ENCODE peak calls at places on chromosomes 6 and 20, in six cellular contexts. One of them, this sample, is unnamed.

GRCh38 chr6:32982702-32983492 is 14.5 kb downstream of the BRD2 start:
- ATAC-seq in GM12878: peak; percentile 3
- ATAC-seq in upper lobe of left lung: no peak
- ATAC-seq in HepG2: peak; percentile 24
- ATAC-seq in A549: peak; percentile 4
- ATAC-seq in K562: peak; percentile 2
- ATAC-seq in this sample: no peak

GRCh38 chr6:77456531-77457248 is 6.6 kb downstream of the HTR1B start:
- ATAC-seq in A549: peak; percentile 72
- ATAC-seq in GM12878: peak; percentile 17
- ATAC-seq in K562: no peak
- ATAC-seq in upper lobe of left lung: no peak
- ATAC-seq in HepG2: no peak
- ATAC-seq in this sample: peak; percentile 76

GRCh38 chr6:159083146-159083545 is 38.4 kb upstream of the TAGAP start:
- ATAC-seq in A549: no peak
- ATAC-seq in K562: no peak
- ATAC-seq in HepG2: no peak
- ATAC-seq in GM12878: no peak
- ATAC-seq in upper lobe of left lung: no peak
- ATAC-seq in this sample: no peak

GRCh38 chr20:53901697-53902096 is 168.7 kb downstream of the BCAS1 start:
- ATAC-seq in A549: no peak
- ATAC-seq in upper lobe of left lung: no peak
- ATAC-seq in HepG2: no peak
- ATAC-seq in K562: no peak
- ATAC-seq in GM12878: no peak
- ATAC-seq in this sample: no peak

GRCh38 chr6:62479722-62480121 is 193.7 kb upstream of the KHDRBS2 start:
- ATAC-seq in upper lobe of left lung: no peak
- ATAC-seq in HepG2: no peak
- ATAC-seq in K562: no peak
- ATAC-seq in GM12878: no peak
- ATAC-seq in A549: no peak
- ATAC-seq in this sample: no peak

GRCh38 chr6:106154326-106154725 is 68.2 kb downstream of the PRDM1 start:
- ATAC-seq in HepG2: no peak
- ATAC-seq in A549: no peak
- ATAC-seq in K562: peak; percentile 66
- ATAC-seq in GM12878: no peak
- ATAC-seq in upper lobe of left lung: no peak
- ATAC-seq in this sample: no peak

GRCh38 chr20:5553194-5553815 is 196.9 kb upstream of the SHLD1 start:
- ATAC-seq in A549: no peak
- ATAC-seq in upper lobe of left lung: no peak
- ATAC-seq in HepG2: no peak
- ATAC-seq in GM12878: no peak
- ATAC-seq in K562: no peak
- ATAC-seq in this sample: no peak

GRCh38 chr20:37194616-37195015 is 15.3 kb upstream of the MROH8 start:
- ATAC-seq in upper lobe of left lung: no peak
- ATAC-seq in HepG2: no peak
- ATAC-seq in K562: peak; percentile 20
- ATAC-seq in A549: no peak
- ATAC-seq in GM12878: peak; percentile 15
- ATAC-seq in this sample: no peak

GRCh38 chr20:39909447-39909846 is 779.6 kb downstream of the MAFB start:
- ATAC-seq in upper lobe of left lung: peak; percentile 67
- ATAC-seq in HepG2: no peak
- ATAC-seq in A549: no peak
- ATAC-seq in GM12878: peak; percentile 46
- ATAC-seq in K562: no peak
- ATAC-seq in this sample: peak; percentile 67

GRCh38 chr6:158609455-158610155 is 34.9 kb downstream of the DYNLT1 start:
- ATAC-seq in GM12878: no peak
- ATAC-seq in HepG2: no peak
- ATAC-seq in K562: no peak
- ATAC-seq in A549: no peak
- ATAC-seq in upper lobe of left lung: no peak
- ATAC-seq in this sample: no peak

GRCh38 chr20:44646641-44647274 is 4.7 kb downstream of the ADA start:
- ATAC-seq in K562: no peak
- ATAC-seq in GM12878: peak; percentile 65
- ATAC-seq in HepG2: no peak
- ATAC-seq in A549: no peak
- ATAC-seq in upper lobe of left lung: no peak
- ATAC-seq in this sample: no peak

GRCh38 chr6:118813795-118814194 is 80.2 kb upstream of the ASF1A start:
- ATAC-seq in HepG2: no peak
- ATAC-seq in GM12878: no peak
- ATAC-seq in K562: no peak
- ATAC-seq in A549: no peak
- ATAC-seq in upper lobe of left lung: no peak
- ATAC-seq in this sample: no peak

GRCh38 chr6:165834613-165835259 is 171.7 kb upstream of the PDE10A start:
- ATAC-seq in GM12878: peak; percentile 36
- ATAC-seq in K562: no peak
- ATAC-seq in HepG2: peak; percentile 56
- ATAC-seq in A549: peak; percentile 81
- ATAC-seq in upper lobe of left lung: peak; percentile 95
- ATAC-seq in this sample: no peak

GRCh38 chr6:166351715-166352285 is 9.5 kb upstream of the SFT2D1 start:
- ATAC-seq in upper lobe of left lung: peak; percentile 67
- ATAC-seq in HepG2: peak; percentile 74
- ATAC-seq in A549: no peak
- ATAC-seq in GM12878: peak; percentile 100
- ATAC-seq in K562: peak; percentile 90
- ATAC-seq in this sample: no peak

GRCh38 chr6:137426007-137426689 is 68.0 kb downstream of the OLIG3 start:
- ATAC-seq in upper lobe of left lung: no peak
- ATAC-seq in HepG2: no peak
- ATAC-seq in A549: no peak
- ATAC-seq in GM12878: no peak
- ATAC-seq in K562: no peak
- ATAC-seq in this sample: no peak

GRCh38 chr6:18488004-18488403 is 100.9 kb downstream of the RNF144B start:
- ATAC-seq in GM12878: peak; percentile 82
- ATAC-seq in K562: no peak
- ATAC-seq in HepG2: no peak
- ATAC-seq in upper lobe of left lung: no peak
- ATAC-seq in A549: no peak
- ATAC-seq in this sample: no peak

GRCh38 chr6:106546322-106547052 is 82.8 kb downstream of the RTN4IP1 start:
- ATAC-seq in K562: no peak
- ATAC-seq in HepG2: no peak
- ATAC-seq in GM12878: peak; percentile 59
- ATAC-seq in upper lobe of left lung: peak; percentile 15
- ATAC-seq in A549: peak; percentile 82
- ATAC-seq in this sample: peak; percentile 46

GRCh38 chr6:132190815-132191175 is 210.5 kb downstream of the MOXD1 start:
- ATAC-seq in A549: no peak
- ATAC-seq in GM12878: no peak
- ATAC-seq in HepG2: no peak
- ATAC-seq in upper lobe of left lung: no peak
- ATAC-seq in K562: no peak
- ATAC-seq in this sample: peak; percentile 58

GRCh38 chr6:134764741-134765140 is 185.2 kb downstream of the ALDH8A1 start:
- ATAC-seq in upper lobe of left lung: no peak
- ATAC-seq in HepG2: no peak
- ATAC-seq in K562: no peak
- ATAC-seq in GM12878: no peak
- ATAC-seq in A549: no peak
- ATAC-seq in this sample: no peak

GRCh38 chr6:14151773-14152172 is 34.2 kb downstream of the CD83 start:
- ATAC-seq in GM12878: no peak
- ATAC-seq in A549: no peak
- ATAC-seq in K562: no peak
- ATAC-seq in upper lobe of left lung: no peak
- ATAC-seq in HepG2: no peak
- ATAC-seq in this sample: no peak

GRCh38 chr6:143223895-143224294 is 163.2 kb downstream of the AIG1 start:
- ATAC-seq in HepG2: peak; percentile 92
- ATAC-seq in A549: no peak
- ATAC-seq in K562: no peak
- ATAC-seq in upper lobe of left lung: peak; percentile 49
- ATAC-seq in GM12878: no peak
- ATAC-seq in this sample: peak; percentile 40

GRCh38 chr20:49466114-49466912 is 16.2 kb downstream of the KCNB1 start:
- ATAC-seq in GM12878: no peak
- ATAC-seq in A549: no peak
- ATAC-seq in HepG2: no peak
- ATAC-seq in upper lobe of left lung: no peak
- ATAC-seq in K562: peak; percentile 48
- ATAC-seq in this sample: no peak

GRCh38 chr6:93293399-93294271 is 125.7 kb downstream of the EPHA7 start:
- ATAC-seq in GM12878: no peak
- ATAC-seq in K562: no peak
- ATAC-seq in upper lobe of left lung: no peak
- ATAC-seq in HepG2: no peak
- ATAC-seq in A549: no peak
- ATAC-seq in this sample: no peak

GRCh38 chr6:87174078-87174579 is 18.8 kb downstream of the ZNF292 start:
- ATAC-seq in HepG2: no peak
- ATAC-seq in K562: no peak
- ATAC-seq in GM12878: peak; percentile 66
- ATAC-seq in upper lobe of left lung: no peak
- ATAC-seq in A549: no peak
- ATAC-seq in this sample: peak; percentile 51

GRCh38 chr20:18057994-18058349 is 256 bp upstream of the OVOL2 start:
- ATAC-seq in K562: no peak
- ATAC-seq in HepG2: no peak
- ATAC-seq in upper lobe of left lung: peak; percentile 42
- ATAC-seq in GM12878: no peak
- ATAC-seq in A549: no peak
- ATAC-seq in this sample: no peak

GRCh38 chr6:136717297-136717990 is 74.8 kb downstream of the MAP3K5 start:
- ATAC-seq in K562: no peak
- ATAC-seq in A549: no peak
- ATAC-seq in GM12878: peak; percentile 48
- ATAC-seq in HepG2: no peak
- ATAC-seq in upper lobe of left lung: no peak
- ATAC-seq in this sample: no peak

GRCh38 chr6:155510879-155511278 is 55.2 kb upstream of the NOX3 start:
- ATAC-seq in K562: no peak
- ATAC-seq in A549: no peak
- ATAC-seq in HepG2: no peak
- ATAC-seq in GM12878: peak; percentile 90
- ATAC-seq in upper lobe of left lung: no peak
- ATAC-seq in this sample: no peak

GRCh38 chr6:41174610-41175009 is 11.7 kb upstream of the TREM2 start:
- ATAC-seq in A549: no peak
- ATAC-seq in upper lobe of left lung: no peak
- ATAC-seq in K562: no peak
- ATAC-seq in HepG2: no peak
- ATAC-seq in GM12878: peak; percentile 54
- ATAC-seq in this sample: no peak

GRCh38 chr20:57037689-57038088 is 228.8 kb downstream of the BMP7 start:
- ATAC-seq in upper lobe of left lung: no peak
- ATAC-seq in HepG2: no peak
- ATAC-seq in A549: no peak
- ATAC-seq in K562: no peak
- ATAC-seq in GM12878: no peak
- ATAC-seq in this sample: no peak

GRCh38 chr6:96142142-96142541 is 126.4 kb downstream of the FUT9 start:
- ATAC-seq in A549: no peak
- ATAC-seq in HepG2: no peak
- ATAC-seq in GM12878: no peak
- ATAC-seq in K562: no peak
- ATAC-seq in upper lobe of left lung: no peak
- ATAC-seq in this sample: no peak

DNA sequence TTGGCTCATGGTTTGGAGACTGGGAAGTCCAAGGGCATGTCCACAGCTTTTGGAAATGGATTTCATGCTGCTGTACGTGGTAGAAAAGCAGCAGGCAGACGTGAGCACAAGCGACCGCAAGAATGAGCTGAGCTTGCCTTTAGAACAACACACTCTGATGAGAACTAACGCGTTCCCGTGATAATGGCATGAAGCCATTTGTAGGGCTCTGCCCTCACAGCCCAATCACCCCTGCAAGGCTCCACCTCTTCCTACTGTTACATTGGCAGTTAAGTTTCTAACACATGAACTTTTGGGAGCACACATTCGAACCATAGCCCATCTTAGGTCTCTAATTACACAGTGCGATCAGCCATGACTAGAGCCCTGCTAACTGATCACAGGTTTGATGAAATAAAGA is 107.5 kb upstream of the TMEM170B start:
- ATAC-seq in HepG2: no peak
- ATAC-seq in A549: no peak
- ATAC-seq in upper lobe of left lung: no peak
- ATAC-seq in K562: no peak
- ATAC-seq in GM12878: peak; percentile 9
- ATAC-seq in this sample: no peak
- TF ChIP-seq EP300 in HepG2: no peak
- TF ChIP-seq EP300 in A549: no peak
- TF ChIP-seq EP300 in upper lobe of left lung: no peak
- TF ChIP-seq EP300 in K562: no peak
- TF ChIP-seq EP300 in GM12878: no peak
- TF ChIP-seq EP300 in this sample: no peak

GRCh38 chr6:145445674-145446073 is 289.6 kb downstream of the EPM2A start:
- ATAC-seq in GM12878: no peak
- ATAC-seq in K562: no peak
- ATAC-seq in upper lobe of left lung: no peak
- ATAC-seq in HepG2: no peak
- ATAC-seq in A549: no peak
- ATAC-seq in this sample: no peak
- H3K9me3 ChIP-seq in GM12878: peaks cover 1% of the 10 kb centered on the region
- H3K9me3 ChIP-seq in K562: peaks cover 3% of the 10 kb centered on the region
- H3K9me3 ChIP-seq in upper lobe of left lung: no peaks in the 10 kb centered on the region
- H3K9me3 ChIP-seq in HepG2: peaks cover 53% of the 10 kb centered on the region
- H3K9me3 ChIP-seq in A549: peaks cover 4% of the 10 kb centered on the region
- H3K9me3 ChIP-seq in this sample: no peaks in the 10 kb centered on the region

DNA sequence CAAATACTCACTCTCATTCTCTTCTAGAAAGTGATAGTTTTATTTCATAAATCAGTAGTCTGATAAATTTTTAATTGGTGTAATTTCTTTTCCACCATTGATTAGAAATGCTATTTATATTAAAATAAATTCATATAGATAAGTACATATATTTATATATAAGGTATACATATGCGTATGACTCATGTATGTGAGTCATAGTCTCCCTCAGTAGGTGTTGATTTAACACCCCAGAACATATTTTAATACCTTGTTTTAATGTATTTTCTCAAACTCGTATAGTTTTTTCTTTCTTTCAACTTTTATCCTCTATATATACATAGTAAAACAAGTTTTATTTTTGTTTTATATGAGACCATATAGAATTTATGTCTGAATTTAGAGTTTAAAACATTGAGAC is 130.4 kb downstream of the PLG start:
- ATAC-seq in HepG2: no peak
- ATAC-seq in K562: no peak
- ATAC-seq in A549: no peak
- ATAC-seq in upper lobe of left lung: no peak
- ATAC-seq in GM12878: no peak
- ATAC-seq in this sample: no peak
- H3K4me3 ChIP-seq in HepG2: no peak overlapping the region
- H3K4me3 ChIP-seq in K562: no peak overlapping the region
- H3K4me3 ChIP-seq in A549: no peak overlapping the region
- H3K4me3 ChIP-seq in upper lobe of left lung: no peak overlapping the region
- H3K4me3 ChIP-seq in GM12878: no peak overlapping the region
- H3K4me3 ChIP-seq in this sample: no peak overlapping the region

GRCh38 chr6:28940859-28941680 is 17.3 kb upstream of the TRIM27 start:
- ATAC-seq in GM12878: peak; percentile 82
- ATAC-seq in K562: peak; percentile 82
- ATAC-seq in A549: peak; percentile 85
- ATAC-seq in HepG2: peak; percentile 73
- ATAC-seq in upper lobe of left lung: peak; percentile 88
- ATAC-seq in this sample: peak; percentile 86
- TF ChIP-seq EP300 in GM12878: peak; percentile 86
- TF ChIP-seq EP300 in K562: peak; percentile 88
- TF ChIP-seq EP300 in A549: no peak
- TF ChIP-seq EP300 in HepG2: no peak
- TF ChIP-seq EP300 in upper lobe of left lung: no peak
- TF ChIP-seq EP300 in this sample: no peak